ENCODE peak calls at places on chromosomes 2 and 18, in ten cellular contexts. One of them, this sample, is unnamed.

GRCh38 chr2:131063501-131064283 is 29.6 kb downstream of the FAM168B start:
- DNase-seq in HCT116: no peak
- DNase-seq in MM.1S: no peak
- DNase-seq in neuronal stem cell: no peak
- DNase-seq in fibroblast of lung: no peak
- DNase-seq in neural progenitor cell: no peak
- DNase-seq in mesendoderm: peak; percentile 27
- DNase-seq in IMR-90: peak; percentile 16
- DNase-seq in K562: no peak
- DNase-seq in colonic mucosa: no peak
- DNase-seq in this sample: no peak

GRCh38 chr18:12606592-12607315 is 51.2 kb downstream of the SPIRE1 start:
- DNase-seq in HCT116: peak; percentile 27
- DNase-seq in MM.1S: no peak
- DNase-seq in neuronal stem cell: no peak
- DNase-seq in fibroblast of lung: peak; percentile 75
- DNase-seq in neural progenitor cell: no peak
- DNase-seq in mesendoderm: peak; percentile 59
- DNase-seq in IMR-90: peak; percentile 85
- DNase-seq in K562: no peak
- DNase-seq in colonic mucosa: no peak
- DNase-seq in this sample: peak; percentile 69

GRCh38 chr2:135667045-135667444 is 74.6 kb upstream of the UBXN4 start:
- DNase-seq in HCT116: no peak
- DNase-seq in MM.1S: no peak
- DNase-seq in neuronal stem cell: no peak
- DNase-seq in fibroblast of lung: peak; percentile 14
- DNase-seq in neural progenitor cell: no peak
- DNase-seq in mesendoderm: no peak
- DNase-seq in IMR-90: peak; percentile 34
- DNase-seq in K562: no peak
- DNase-seq in colonic mucosa: no peak
- DNase-seq in this sample: no peak

GRCh38 chr2:241490444-241490760 is 18.0 kb downstream of the STK25 start:
- DNase-seq in HCT116: no peak
- DNase-seq in MM.1S: no peak
- DNase-seq in neuronal stem cell: no peak
- DNase-seq in fibroblast of lung: no peak
- DNase-seq in neural progenitor cell: no peak
- DNase-seq in mesendoderm: peak; percentile 47
- DNase-seq in IMR-90: peak; percentile 16
- DNase-seq in K562: peak; percentile 55
- DNase-seq in colonic mucosa: no peak
- DNase-seq in this sample: no peak

GRCh38 chr2:9758741-9759140 is 84.5 kb upstream of the TAF1B start:
- DNase-seq in HCT116: no peak
- DNase-seq in MM.1S: no peak
- DNase-seq in neuronal stem cell: no peak
- DNase-seq in fibroblast of lung: no peak
- DNase-seq in neural progenitor cell: no peak
- DNase-seq in mesendoderm: no peak
- DNase-seq in IMR-90: no peak
- DNase-seq in K562: no peak
- DNase-seq in colonic mucosa: no peak
- DNase-seq in this sample: no peak

GRCh38 chr18:79645291-79645983 is 34.2 kb upstream of the CTDP1 start:
- DNase-seq in HCT116: no peak
- DNase-seq in MM.1S: peak; percentile 56
- DNase-seq in neuronal stem cell: no peak
- DNase-seq in fibroblast of lung: no peak
- DNase-seq in neural progenitor cell: no peak
- DNase-seq in mesendoderm: no peak
- DNase-seq in IMR-90: no peak
- DNase-seq in K562: no peak
- DNase-seq in colonic mucosa: no peak
- DNase-seq in this sample: no peak

GRCh38 chr2:147172493-147173185 is 672.2 kb upstream of the ACVR2A start:
- DNase-seq in HCT116: no peak
- DNase-seq in MM.1S: no peak
- DNase-seq in neuronal stem cell: no peak
- DNase-seq in fibroblast of lung: no peak
- DNase-seq in neural progenitor cell: no peak
- DNase-seq in mesendoderm: no peak
- DNase-seq in IMR-90: no peak
- DNase-seq in K562: no peak
- DNase-seq in colonic mucosa: no peak
- DNase-seq in this sample: peak; percentile 32

GRCh38 chr2:21396252-21396651 is 272.5 kb downstream of the TDRD15 start:
- DNase-seq in HCT116: no peak
- DNase-seq in MM.1S: no peak
- DNase-seq in neuronal stem cell: no peak
- DNase-seq in fibroblast of lung: no peak
- DNase-seq in neural progenitor cell: no peak
- DNase-seq in mesendoderm: no peak
- DNase-seq in IMR-90: no peak
- DNase-seq in K562: no peak
- DNase-seq in colonic mucosa: no peak
- DNase-seq in this sample: peak; percentile 52

GRCh38 chr2:147030966-147031760 is 813.7 kb upstream of the ACVR2A start:
- DNase-seq in HCT116: peak; percentile 10
- DNase-seq in MM.1S: no peak
- DNase-seq in neuronal stem cell: no peak
- DNase-seq in fibroblast of lung: peak; percentile 86
- DNase-seq in neural progenitor cell: no peak
- DNase-seq in mesendoderm: no peak
- DNase-seq in IMR-90: peak; percentile 54
- DNase-seq in K562: no peak
- DNase-seq in colonic mucosa: no peak
- DNase-seq in this sample: no peak

GRCh38 chr2:74712223-74713053 is 58.4 kb downstream of the SEMA4F start:
- DNase-seq in HCT116: no peak
- DNase-seq in MM.1S: no peak
- DNase-seq in neuronal stem cell: no peak
- DNase-seq in fibroblast of lung: no peak
- DNase-seq in neural progenitor cell: no peak
- DNase-seq in mesendoderm: no peak
- DNase-seq in IMR-90: no peak
- DNase-seq in K562: no peak
- DNase-seq in colonic mucosa: no peak
- DNase-seq in this sample: no peak

GRCh38 chr18:45384137-45384998 is 230.9 kb upstream of the SLC14A2 start:
- DNase-seq in HCT116: peak; percentile 16
- DNase-seq in MM.1S: peak; percentile 62
- DNase-seq in neuronal stem cell: peak; percentile 70
- DNase-seq in fibroblast of lung: peak; percentile 50
- DNase-seq in neural progenitor cell: peak; percentile 88
- DNase-seq in mesendoderm: peak; percentile 78
- DNase-seq in IMR-90: peak; percentile 35
- DNase-seq in K562: peak; percentile 63
- DNase-seq in colonic mucosa: peak; percentile 66
- DNase-seq in this sample: peak; percentile 15

GRCh38 chr18:58541789-58542425 is 87.0 kb downstream of the ALPK2 start:
- DNase-seq in HCT116: peak; percentile 88
- DNase-seq in MM.1S: peak; percentile 88
- DNase-seq in neuronal stem cell: no peak
- DNase-seq in fibroblast of lung: peak; percentile 100
- DNase-seq in neural progenitor cell: no peak
- DNase-seq in mesendoderm: peak; percentile 96
- DNase-seq in IMR-90: peak; percentile 99
- DNase-seq in K562: no peak
- DNase-seq in colonic mucosa: no peak
- DNase-seq in this sample: peak; percentile 92

GRCh38 chr2:21330786-21331391 is 207.1 kb downstream of the TDRD15 start:
- DNase-seq in HCT116: no peak
- DNase-seq in MM.1S: no peak
- DNase-seq in neuronal stem cell: no peak
- DNase-seq in fibroblast of lung: no peak
- DNase-seq in neural progenitor cell: no peak
- DNase-seq in mesendoderm: no peak
- DNase-seq in IMR-90: peak; percentile 38
- DNase-seq in K562: no peak
- DNase-seq in colonic mucosa: no peak
- DNase-seq in this sample: no peak

GRCh38 chr18:22858121-22858520 is 75.0 kb upstream of the RBBP8 start:
- DNase-seq in HCT116: no peak
- DNase-seq in MM.1S: no peak
- DNase-seq in neuronal stem cell: no peak
- DNase-seq in fibroblast of lung: no peak
- DNase-seq in neural progenitor cell: no peak
- DNase-seq in mesendoderm: no peak
- DNase-seq in IMR-90: no peak
- DNase-seq in K562: no peak
- DNase-seq in colonic mucosa: no peak
- DNase-seq in this sample: no peak

GRCh38 chr18:74724186-74724585 is 126.5 kb downstream of the ZNF407 start:
- DNase-seq in HCT116: no peak
- DNase-seq in MM.1S: no peak
- DNase-seq in neuronal stem cell: no peak
- DNase-seq in fibroblast of lung: peak; percentile 22
- DNase-seq in neural progenitor cell: no peak
- DNase-seq in mesendoderm: no peak
- DNase-seq in IMR-90: peak; percentile 73
- DNase-seq in K562: no peak
- DNase-seq in colonic mucosa: no peak
- DNase-seq in this sample: peak; percentile 6

GRCh38 chr2:187390891-187391290 is 57.2 kb downstream of the CALCRL start:
- DNase-seq in HCT116: peak; percentile 15
- DNase-seq in MM.1S: peak; percentile 35
- DNase-seq in neuronal stem cell: no peak
- DNase-seq in fibroblast of lung: peak; percentile 91
- DNase-seq in neural progenitor cell: no peak
- DNase-seq in mesendoderm: no peak
- DNase-seq in IMR-90: peak; percentile 87
- DNase-seq in K562: no peak
- DNase-seq in colonic mucosa: no peak
- DNase-seq in this sample: peak; percentile 60

GRCh38 chr18:24631238-24632025 is 171.0 kb downstream of the HRH4 start:
- DNase-seq in HCT116: no peak
- DNase-seq in MM.1S: no peak
- DNase-seq in neuronal stem cell: no peak
- DNase-seq in fibroblast of lung: peak; percentile 6
- DNase-seq in neural progenitor cell: peak; percentile 5
- DNase-seq in mesendoderm: peak; percentile 29
- DNase-seq in IMR-90: peak; percentile 15
- DNase-seq in K562: no peak
- DNase-seq in colonic mucosa: no peak
- DNase-seq in this sample: no peak

GRCh38 chr18:77297919-77298571 is 48.4 kb downstream of the GALR1 start:
- DNase-seq in HCT116: no peak
- DNase-seq in MM.1S: no peak
- DNase-seq in neuronal stem cell: no peak
- DNase-seq in fibroblast of lung: no peak
- DNase-seq in neural progenitor cell: no peak
- DNase-seq in mesendoderm: no peak
- DNase-seq in IMR-90: no peak
- DNase-seq in K562: no peak
- DNase-seq in colonic mucosa: no peak
- DNase-seq in this sample: no peak

GRCh38 chr2:133993160-133993559 is 260.7 kb upstream of the MGAT5 start:
- DNase-seq in HCT116: no peak
- DNase-seq in MM.1S: no peak
- DNase-seq in neuronal stem cell: no peak
- DNase-seq in fibroblast of lung: no peak
- DNase-seq in neural progenitor cell: no peak
- DNase-seq in mesendoderm: no peak
- DNase-seq in IMR-90: no peak
- DNase-seq in K562: no peak
- DNase-seq in colonic mucosa: no peak
- DNase-seq in this sample: no peak

GRCh38 chr2:196252408-196253114 is 81.2 kb upstream of the STK17B start:
- DNase-seq in HCT116: no peak
- DNase-seq in MM.1S: no peak
- DNase-seq in neuronal stem cell: no peak
- DNase-seq in fibroblast of lung: peak; percentile 82
- DNase-seq in neural progenitor cell: no peak
- DNase-seq in mesendoderm: no peak
- DNase-seq in IMR-90: peak; percentile 54
- DNase-seq in K562: no peak
- DNase-seq in colonic mucosa: no peak
- DNase-seq in this sample: no peak
- H3K9ac ChIP-seq in HCT116: no peak overlapping the region
- H3K9ac ChIP-seq in MM.1S: no peak overlapping the region
- H3K9ac ChIP-seq in neuronal stem cell: no peak overlapping the region
- H3K9ac ChIP-seq in fibroblast of lung: no peak overlapping the region
- H3K9ac ChIP-seq in neural progenitor cell: no peak overlapping the region
- H3K9ac ChIP-seq in mesendoderm: no peak overlapping the region
- H3K9ac ChIP-seq in IMR-90: no peak overlapping the region
- H3K9ac ChIP-seq in K562: no peak overlapping the region
- H3K9ac ChIP-seq in colonic mucosa: no peak overlapping the region
- H3K9ac ChIP-seq in this sample: no peak overlapping the region

GRCh38 chr2:45014016-45014702 is 4.9 kb upstream of the SIX2 start:
- DNase-seq in HCT116: no peak
- DNase-seq in MM.1S: no peak
- DNase-seq in neuronal stem cell: no peak
- DNase-seq in fibroblast of lung: peak; percentile 20
- DNase-seq in neural progenitor cell: peak; percentile 89
- DNase-seq in mesendoderm: peak; percentile 79
- DNase-seq in IMR-90: no peak
- DNase-seq in K562: peak; percentile 64
- DNase-seq in colonic mucosa: no peak
- DNase-seq in this sample: no peak
- H3K9ac ChIP-seq in HCT116: no peak overlapping the region
- H3K9ac ChIP-seq in MM.1S: no peak overlapping the region
- H3K9ac ChIP-seq in neuronal stem cell: no peak overlapping the region
- H3K9ac ChIP-seq in fibroblast of lung: peak overlapping the region; percentile 2
- H3K9ac ChIP-seq in neural progenitor cell: no peak overlapping the region
- H3K9ac ChIP-seq in mesendoderm: peak overlapping the region; percentile 65
- H3K9ac ChIP-seq in IMR-90: no peak overlapping the region
- H3K9ac ChIP-seq in K562: no peak overlapping the region
- H3K9ac ChIP-seq in colonic mucosa: no peak overlapping the region
- H3K9ac ChIP-seq in this sample: no peak overlapping the region

DNA sequence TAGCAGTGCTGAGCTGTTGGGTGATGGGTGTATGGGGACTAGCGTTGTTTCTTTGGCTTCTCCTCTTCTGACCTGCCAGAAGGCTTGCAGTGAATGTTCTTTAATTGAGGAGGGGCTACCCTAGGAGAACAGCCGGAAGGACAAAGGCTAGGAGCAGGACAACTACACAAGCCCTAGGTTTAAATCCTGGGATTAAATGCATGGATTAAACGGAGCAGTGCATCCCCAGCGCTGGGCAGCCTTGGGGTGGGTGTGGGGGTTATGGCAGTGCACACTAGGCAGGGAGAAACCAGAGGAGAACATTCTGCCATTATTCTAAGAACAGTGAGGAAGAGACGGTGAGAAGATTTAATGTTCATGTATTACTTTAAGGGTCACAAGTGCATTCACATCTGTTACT is 86.4 kb upstream of the MCFD2 start:
- DNase-seq in HCT116: no peak
- DNase-seq in MM.1S: no peak
- DNase-seq in neuronal stem cell: no peak
- DNase-seq in fibroblast of lung: no peak
- DNase-seq in neural progenitor cell: peak; percentile 65
- DNase-seq in mesendoderm: no peak
- DNase-seq in IMR-90: no peak
- DNase-seq in K562: no peak
- DNase-seq in colonic mucosa: no peak
- DNase-seq in this sample: no peak
- H3K9ac ChIP-seq in HCT116: no peak overlapping the region
- H3K9ac ChIP-seq in MM.1S: no peak overlapping the region
- H3K9ac ChIP-seq in neuronal stem cell: no peak overlapping the region
- H3K9ac ChIP-seq in fibroblast of lung: no peak overlapping the region
- H3K9ac ChIP-seq in neural progenitor cell: no peak overlapping the region
- H3K9ac ChIP-seq in mesendoderm: no peak overlapping the region
- H3K9ac ChIP-seq in IMR-90: no peak overlapping the region
- H3K9ac ChIP-seq in K562: no peak overlapping the region
- H3K9ac ChIP-seq in colonic mucosa: no peak overlapping the region
- H3K9ac ChIP-seq in this sample: no peak overlapping the region

GRCh38 chr2:176392125-176392704 is 123.0 kb downstream of the MTX2 start:
- DNase-seq in HCT116: no peak
- DNase-seq in MM.1S: no peak
- DNase-seq in neuronal stem cell: no peak
- DNase-seq in fibroblast of lung: peak; percentile 48
- DNase-seq in neural progenitor cell: no peak
- DNase-seq in mesendoderm: no peak
- DNase-seq in IMR-90: peak; percentile 26
- DNase-seq in K562: no peak
- DNase-seq in colonic mucosa: no peak
- DNase-seq in this sample: no peak
- H3K9ac ChIP-seq in HCT116: no peak overlapping the region
- H3K9ac ChIP-seq in MM.1S: no peak overlapping the region
- H3K9ac ChIP-seq in neuronal stem cell: no peak overlapping the region
- H3K9ac ChIP-seq in fibroblast of lung: no peak overlapping the region
- H3K9ac ChIP-seq in neural progenitor cell: no peak overlapping the region
- H3K9ac ChIP-seq in mesendoderm: no peak overlapping the region
- H3K9ac ChIP-seq in IMR-90: no peak overlapping the region
- H3K9ac ChIP-seq in K562: no peak overlapping the region
- H3K9ac ChIP-seq in colonic mucosa: no peak overlapping the region
- H3K9ac ChIP-seq in this sample: no peak overlapping the region